ENCODE peak calls at places on chromosomes 1 and 21, in nine cellular contexts. L is GM23338, O is SK-N-SH, W is GM23248, R is OCI-LY7, B is hepatocyte, Q is PC-3, G is HCT116, M is MM.1S. T is an unnamed sample.
A peak's percentile ranks its signal among the peaks of the same experiment; 100 is the strongest.

GRCh38 chr1:26957306-26957705 is 3.0 kb downstream of the KDF1 start:
- DNase-seq in L (no peak), O (no peak), W (no peak), R (no peak), B (no peak), Q (no peak), G (no peak), M (no peak), T (no peak)

GRCh38 chr1:46485564-46486431 is 3.8 kb upstream of the DMBX1 start:
- DNase-seq in L (peak; percentile 60), O (peak; percentile 58), W (no peak), R (no peak), B (no peak), Q (no peak), G (no peak), M (no peak), T (peak; percentile 69)

GRCh38 chr1:237386362-237387143 is 344.6 kb downstream of the RYR2 start:
- DNase-seq in L (peak; percentile 70), O (peak; percentile 39), W (peak; percentile 48), R (peak; percentile 49), B (peak; percentile 34), Q (peak; percentile 25), G (peak; percentile 7), M (peak; percentile 29), T (peak; percentile 46)

GRCh38 chr21:45836694-45837670 is 144.6 kb upstream of the COL6A1 start:
- DNase-seq in L (no peak), O (no peak), W (no peak), R (no peak), B (no peak), Q (peak; percentile 69), G (no peak), M (no peak), T (peak; percentile 25)

GRCh38 chr1:93015590-93015989 is 54.3 kb upstream of the DIPK1A start:
- DNase-seq in L (no peak), O (no peak), W (peak; percentile 56), R (no peak), B (no peak), Q (peak; percentile 93), G (no peak), M (no peak), T (no peak)

GRCh38 chr1:54268714-54269297 is 68.8 kb downstream of the MRPL37 start:
- DNase-seq in L (no peak), O (no peak), W (no peak), R (no peak), B (no peak), Q (no peak), G (no peak), M (no peak), T (no peak)

GRCh38 chr1:147598631-147599361 is 57.5 kb downstream of the BCL9 start:
- DNase-seq in L (peak; percentile 70), O (peak; percentile 67), W (peak; percentile 72), R (peak; percentile 51), B (peak; percentile 76), Q (no peak), G (no peak), M (peak; percentile 31), T (peak; percentile 78)

GRCh38 chr1:228370941-228371740 is 35.5 kb downstream of the TRIM11 start:
- DNase-seq in L (no peak), O (no peak), W (no peak), R (no peak), B (no peak), Q (peak; percentile 70), G (no peak), M (no peak), T (no peak)

GRCh38 chr21:35189077-35189863 is 140.2 kb upstream of the RUNX1 start:
- DNase-seq in L (no peak), O (peak; percentile 57), W (peak; percentile 87), R (peak; percentile 91), B (peak; percentile 30), Q (no peak), G (no peak), M (no peak), T (no peak)

GRCh38 chr1:234963180-234963903 is 165.3 kb downstream of the TOMM20 start:
- DNase-seq in L (no peak), O (no peak), W (peak; percentile 97), R (peak; percentile 97), B (peak; percentile 73), Q (peak; percentile 87), G (no peak), M (peak; percentile 99), T (no peak)

GRCh38 chr1:214453109-214453722 is 98.2 kb downstream of the PTPN14 start:
- DNase-seq in L (no peak), O (no peak), W (peak; percentile 69), R (no peak), B (no peak), Q (peak; percentile 66), G (no peak), M (no peak), T (no peak)

GRCh38 chr1:19312782-19313635 is 883 bp downstream of the SLC66A1 start:
- DNase-seq in L (no peak), O (no peak), W (no peak), R (peak; percentile 20), B (no peak), Q (no peak), G (no peak), M (peak; percentile 9), T (no peak)

GRCh38 chr1:94271373-94271772 is 34.0 kb upstream of the ARHGAP29 start:
- DNase-seq in L (no peak), O (no peak), W (peak; percentile 43), R (no peak), B (no peak), Q (peak; percentile 47), G (no peak), M (no peak), T (no peak)
- TF ChIP-seq EZH2phosphoT487 in L (no peak), O (no peak), W (no peak), R (no peak), B (no peak), Q (no peak), G (no peak), M (no peak), T (no peak)

DNA sequence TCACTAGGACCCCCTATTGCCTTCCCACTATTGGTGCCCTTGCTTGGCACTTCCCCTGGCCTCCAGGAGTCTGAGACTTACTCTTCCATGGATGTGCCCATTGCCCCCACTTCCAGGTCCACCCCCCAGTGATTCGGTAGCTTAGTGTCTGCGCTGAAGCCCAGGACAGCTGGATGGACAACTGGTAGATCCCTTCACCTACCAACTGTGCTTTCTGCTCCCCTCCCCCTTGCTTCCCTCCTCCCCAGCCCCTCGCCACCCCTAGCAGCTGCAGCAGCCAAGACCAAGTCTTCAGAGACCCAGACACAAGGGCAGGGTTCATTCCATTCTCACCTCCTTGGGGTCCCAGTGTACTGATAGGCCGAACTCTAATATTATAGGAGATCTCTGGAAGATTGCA is 6.9 kb downstream of the LMNA start:
- DNase-seq in L (no peak), O (no peak), W (peak; percentile 35), R (no peak), B (no peak), Q (no peak), G (no peak), M (no peak), T (no peak)
- H3K4me1 ChIP-seq in L (peaks cover 42% of the 10 kb centered on the region), O (peaks cover 72% of the 10 kb centered on the region), W (peaks cover 66% of the 10 kb centered on the region), R (peaks cover 10% of the 10 kb centered on the region), B (peaks cover 92% of the 10 kb centered on the region), Q (peaks cover 84% of the 10 kb centered on the region), G (peaks cover 78% of the 10 kb centered on the region), M (peaks cover 17% of the 10 kb centered on the region), T (peaks cover 26% of the 10 kb centered on the region)

GRCh38 chr1:163263818-163264217 is 57.9 kb upstream of the NUF2 start:
- DNase-seq in L (no peak), O (no peak), W (no peak), R (no peak), B (no peak), Q (no peak), G (no peak), M (no peak), T (no peak)
- TF ChIP-seq EZH2phosphoT487 in L (no peak), O (no peak), W (no peak), R (no peak), B (no peak), Q (no peak), G (no peak), M (no peak), T (no peak)

GRCh38 chr1:15275921-15276683 is 29.1 kb downstream of the FHAD1 start:
- DNase-seq in L (no peak), O (no peak), W (no peak), R (no peak), B (no peak), Q (no peak), G (no peak), M (no peak), T (no peak)

GRCh38 chr1:15279576-15280230 is 32.7 kb downstream of the FHAD1 start:
- DNase-seq in L (peak; percentile 55), O (peak; percentile 36), W (no peak), R (no peak), B (no peak), Q (no peak), G (no peak), M (no peak), T (no peak)

GRCh38 chr1:15277370-15277769 is 30.3 kb downstream of the FHAD1 start:
- DNase-seq in L (no peak), O (no peak), W (no peak), R (no peak), B (no peak), Q (no peak), G (no peak), M (no peak), T (no peak)

GRCh38 chr1:15277933-15278332 is 30.9 kb downstream of the FHAD1 start:
- DNase-seq in L (no peak), O (no peak), W (no peak), R (no peak), B (no peak), Q (no peak), G (no peak), M (no peak), T (no peak)

GRCh38 chr1:15276691-15277090 is 29.7 kb downstream of the FHAD1 start:
- DNase-seq in L (no peak), O (no peak), W (no peak), R (no peak), B (no peak), Q (no peak), G (no peak), M (no peak), T (no peak)
- H3K4me1 ChIP-seq in L (no peaks in the 10 kb centered on the region), O (no peaks in the 10 kb centered on the region), W (no peaks in the 10 kb centered on the region), R (no peaks in the 10 kb centered on the region), B (no peaks in the 10 kb centered on the region), Q (peaks cover 10% of the 10 kb centered on the region), G (no peaks in the 10 kb centered on the region), M (peaks cover 4% of the 10 kb centered on the region), T (no peaks in the 10 kb centered on the region)

T was measured in neural progenitor cell.